ENCODE peak calls at places on chromosomes 2 and 18, in eight cellular contexts. F is stomach, A is AG04450, U is adrenal gland, M is fibroblast of pulmonary artery, C is fibroblast of lung, E is psoas muscle, Z is pancreas. K is an unnamed sample.

GRCh38 chr2:169237286-169237685 is 125.0 kb downstream of the LRP2 start:
- DNase-seq in Z (no peak), E (no peak), U (no peak), A (no peak), M (no peak), F (no peak), C (no peak), K (no peak)

GRCh38 chr2:200380139-200380561 is 73.7 kb downstream of the SPATS2L start:
- DNase-seq in U (no peak), F (no peak), E (no peak), Z (no peak), A (no peak), M (no peak), C (no peak), K (no peak)

GRCh38 chr18:2981212-2981728 is 31.7 kb downstream of the LPIN2 start:
- DNase-seq in U (no peak), F (no peak), E (no peak), A (peak; percentile 72), C (peak; percentile 96), Z (no peak), M (peak; percentile 83), K (no peak)

GRCh38 chr2:137992039-137992646 is 27.9 kb downstream of the HNMT start:
- DNase-seq in C (no peak), F (no peak), A (no peak), M (no peak), E (no peak), Z (no peak), U (no peak), K (no peak)

GRCh38 chr18:361941-362913 is 94.4 kb upstream of the THOC1 start:
- DNase-seq in F (no peak), A (peak; percentile 48), C (peak; percentile 43), Z (no peak), M (peak; percentile 49), E (peak; percentile 77), U (no peak), K (peak; percentile 96)

GRCh38 chr2:190340369-190340768 is 3.0 kb upstream of the INPP1 start:
- DNase-seq in Z (no peak), E (no peak), M (peak; percentile 36), C (peak; percentile 11), F (no peak), U (no peak), A (no peak), K (no peak)

GRCh38 chr2:180048256-180048655 is 41.2 kb upstream of the CWC22 start:
- DNase-seq in F (no peak), A (no peak), C (peak; percentile 81), U (no peak), Z (no peak), E (no peak), M (peak; percentile 28), K (no peak)

GRCh38 chr2:42938671-42939370 is 146.4 kb upstream of the HAAO start:
- DNase-seq in C (no peak), F (no peak), E (peak; percentile 9), Z (no peak), A (no peak), M (no peak), U (no peak), K (no peak)

GRCh38 chr18:78319934-78320333 is 659.7 kb upstream of the SALL3 start:
- DNase-seq in M (no peak), C (no peak), Z (no peak), U (no peak), A (no peak), E (no peak), F (no peak), K (no peak)

GRCh38 chr2:174540893-174541292 is 54.1 kb upstream of the GPR155 start:
- DNase-seq in Z (no peak), M (no peak), A (no peak), E (no peak), C (no peak), F (no peak), U (no peak), K (no peak)

GRCh38 chr2:131132729-131133128 is 27.6 kb downstream of the PLEKHB2 start:
- DNase-seq in E (no peak), U (no peak), F (no peak), M (no peak), A (no peak), C (no peak), Z (no peak), K (no peak)

GRCh38 chr2:240785424-240786335 is 34.3 kb downstream of the KIF1A start:
- DNase-seq in C (no peak), E (peak; percentile 35), M (no peak), F (no peak), A (no peak), U (no peak), Z (peak; percentile 25), K (no peak)

GRCh38 chr2:43146083-43146482 is 80.3 kb downstream of the ZFP36L2 start:
- DNase-seq in F (no peak), A (no peak), M (no peak), E (no peak), C (no peak), Z (no peak), U (no peak), K (no peak)

GRCh38 chr2:235492850-235493344 is 946 bp upstream of the AGAP1 start:
- DNase-seq in Z (peak; percentile 62), A (no peak), C (no peak), E (peak; percentile 61), U (peak; percentile 30), F (no peak), M (no peak), K (no peak)

GRCh38 chr2:62653582-62654422 is 51.7 kb upstream of the EHBP1 start:
- DNase-seq in C (no peak), F (no peak), M (no peak), U (no peak), E (no peak), A (no peak), Z (no peak), K (no peak)

GRCh38 chr2:19505199-19506136 is 147.0 kb upstream of the OSR1 start:
- DNase-seq in F (no peak), M (no peak), U (no peak), E (no peak), A (no peak), C (no peak), Z (no peak), K (no peak)

GRCh38 chr2:2464095-2464494 is 133.0 kb upstream of the MYT1L start:
- DNase-seq in M (no peak), E (no peak), F (no peak), A (no peak), Z (no peak), C (peak; percentile 47), U (peak; percentile 43), K (no peak)

GRCh38 chr2:157866202-157866601 is 9.9 kb downstream of the ACVR1 start:
- DNase-seq in E (no peak), F (no peak), Z (no peak), M (peak; percentile 77), A (no peak), C (peak; percentile 23), U (no peak), K (no peak)

GRCh38 chr2:72895154-72895553 is 7.9 kb downstream of the SPR start:
- DNase-seq in Z (no peak), C (no peak), A (no peak), E (no peak), F (no peak), U (no peak), M (no peak), K (no peak)

DNA sequence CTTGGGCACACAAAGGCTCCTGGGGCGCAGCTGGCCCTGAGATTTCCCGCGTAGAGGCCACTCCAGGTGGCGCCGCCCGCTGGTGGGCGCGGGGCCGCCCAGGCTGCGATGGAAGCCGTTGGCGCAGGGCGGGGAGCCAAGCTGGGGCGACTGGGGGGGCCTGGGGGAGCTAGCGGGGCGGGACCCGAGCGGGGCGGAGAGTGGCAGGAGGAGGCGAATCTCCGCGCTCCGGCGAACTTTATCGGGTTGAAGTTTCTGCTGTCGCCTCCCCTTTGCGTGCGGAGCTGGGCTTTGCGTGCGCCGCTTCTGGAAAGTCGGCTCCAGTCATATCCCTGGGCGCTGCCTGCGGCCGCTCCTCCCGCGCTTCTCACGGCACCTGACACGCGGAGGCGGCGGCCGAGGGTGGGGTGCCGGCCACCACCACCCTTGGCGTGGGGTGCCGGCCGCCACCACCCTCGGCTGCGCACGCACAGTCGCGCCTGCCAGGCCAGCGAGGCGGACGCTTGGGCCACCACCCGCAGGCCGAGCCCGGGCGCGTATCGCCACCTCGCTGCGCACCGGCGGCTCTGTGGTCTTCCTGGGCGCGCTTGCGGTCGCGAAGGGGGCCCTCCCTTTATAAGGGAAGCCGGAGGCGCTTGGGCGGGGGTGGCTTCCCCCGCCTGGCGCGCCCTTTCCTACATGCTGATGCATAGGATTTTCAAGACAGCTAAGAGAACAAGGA is 919 bp upstream of the CYP1B1 start:
- DNase-seq in M (peak; percentile 86), U (peak; percentile 85), E (peak; percentile 87), Z (peak; percentile 72), F (peak; percentile 70), A (peak; percentile 42), C (peak; percentile 92), K (peak; percentile 99)
- TF ChIP-seq CTCF in M (no peak), U (no peak), E (no peak), Z (no peak), F (peak; percentile 5), A (peak; percentile 30), C (peak; percentile 37), K (peak; percentile 40)

GRCh38 chr18:51321696-51322095 is 124.2 kb upstream of the MEX3C start:
- DNase-seq in C (no peak), E (no peak), M (peak; percentile 56), A (no peak), Z (no peak), U (no peak), F (no peak), K (no peak)
- TF ChIP-seq CTCF in C (no peak), E (no peak), M (no peak), A (no peak), Z (no peak), U (no peak), F (no peak), K (no peak)

DNA sequence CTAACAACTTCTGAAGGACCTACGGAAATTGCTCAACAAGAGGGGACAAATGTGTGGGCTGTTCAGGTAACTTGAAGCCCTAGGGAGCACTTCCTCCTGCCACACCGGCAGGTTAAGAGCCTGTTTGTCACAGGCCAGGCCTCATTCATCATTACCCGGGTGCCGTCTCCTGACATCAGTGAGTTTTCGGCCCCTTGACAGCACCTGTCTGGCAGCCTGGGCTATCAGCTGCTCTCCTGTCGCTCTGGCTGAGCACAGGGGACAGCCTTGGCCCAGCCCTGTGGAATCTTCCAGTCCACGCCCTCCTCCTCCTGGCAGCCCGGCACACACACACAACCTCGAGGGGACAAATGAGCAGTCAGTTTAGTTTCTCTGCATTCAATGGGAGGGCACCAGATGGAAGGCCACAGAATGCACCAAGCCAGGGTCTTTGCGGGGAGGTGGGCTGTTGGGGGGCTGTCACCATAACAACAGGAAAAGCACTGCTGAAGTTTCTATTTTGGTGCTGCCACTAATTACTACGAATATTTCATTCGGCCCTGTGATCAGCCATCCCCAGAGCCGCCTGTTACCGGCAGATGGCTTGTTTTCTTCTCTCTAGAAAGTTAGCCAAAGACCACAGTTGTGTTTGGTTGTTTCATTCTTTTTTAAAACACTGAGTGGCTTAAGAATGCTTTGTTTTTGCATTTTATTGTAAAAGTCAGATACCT is 190.0 kb upstream of the NDUFV2 start:
- DNase-seq in Z (no peak), C (no peak), F (no peak), A (no peak), U (no peak), M (no peak), E (no peak), K (no peak)
- TF ChIP-seq CTCF in Z (no peak), C (no peak), F (no peak), A (no peak), U (no peak), M (no peak), E (no peak), K (no peak)

DNA sequence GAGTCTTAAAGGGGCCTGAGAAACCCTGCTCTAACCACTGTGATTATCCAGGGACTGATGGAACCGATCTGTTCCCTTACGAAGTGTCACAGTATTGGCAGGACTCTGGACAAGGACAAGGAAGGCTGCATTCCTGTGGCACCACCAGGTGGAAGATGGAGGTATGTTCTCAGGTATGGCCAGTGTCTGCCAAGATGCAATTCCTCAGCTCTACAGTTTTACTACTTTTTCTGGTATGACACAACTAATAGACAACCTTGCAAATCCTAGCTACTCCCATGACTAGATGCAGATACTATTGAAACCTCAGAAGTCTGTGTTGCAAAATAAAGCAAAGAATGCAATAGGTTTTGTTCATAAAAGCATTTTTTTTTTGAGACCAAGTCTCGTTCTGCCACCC is 14.6 kb downstream of the RAB31 start:
- DNase-seq in A (no peak), F (peak; percentile 73), C (no peak), U (no peak), M (no peak), Z (peak; percentile 55), E (no peak), K (no peak)
- TF ChIP-seq CTCF in A (no peak), F (peak; percentile 32), C (no peak), U (no peak), M (no peak), Z (peak; percentile 59), E (no peak), K (no peak)